ENCODE peak calls at places on chromosomes 4 and X, in ten cellular contexts. One of them, this sample, is unnamed.

GRCh38 chrX:139554367-139554766 is 23.8 kb downstream of the F9 start:
- DNase-seq in pancreas: no peak
- DNase-seq in HCT116: no peak
- DNase-seq in uterus: no peak
- DNase-seq in AG09319: no peak
- DNase-seq in Calu3: no peak
- DNase-seq in colonic mucosa: no peak
- DNase-seq in Panc1: no peak
- DNase-seq in cardiac fibroblast: no peak
- DNase-seq in BJ: no peak
- DNase-seq in this sample: no peak

GRCh38 chr4:65669008-65669971 is 999 bp downstream of the EPHA5 start:
- DNase-seq in colonic mucosa: no peak
- DNase-seq in uterus: peak
- DNase-seq in pancreas: no peak
- DNase-seq in HCT116: no peak
- DNase-seq in Calu3: no peak
- DNase-seq in cardiac fibroblast: peak
- DNase-seq in Panc1: no peak
- DNase-seq in BJ: no peak
- DNase-seq in AG09319: no peak
- DNase-seq in this sample: peak

GRCh38 chrX:100407784-100408642 is 2.1 kb downstream of the PCDH19 start:
- DNase-seq in HCT116: no peak
- DNase-seq in uterus: no peak
- DNase-seq in Panc1: no peak
- DNase-seq in BJ: no peak
- DNase-seq in cardiac fibroblast: no peak
- DNase-seq in Calu3: no peak
- DNase-seq in colonic mucosa: no peak
- DNase-seq in pancreas: no peak
- DNase-seq in AG09319: no peak
- DNase-seq in this sample: no peak

GRCh38 chrX:40933132-40934078 is 151.8 kb upstream of the USP9X start:
- DNase-seq in pancreas: no peak
- DNase-seq in AG09319: peak
- DNase-seq in BJ: peak
- DNase-seq in uterus: no peak
- DNase-seq in cardiac fibroblast: peak
- DNase-seq in Panc1: no peak
- DNase-seq in Calu3: no peak
- DNase-seq in colonic mucosa: no peak
- DNase-seq in HCT116: no peak
- DNase-seq in this sample: no peak

GRCh38 chr4:113447695-113448265 is 313.8 kb downstream of the CAMK2D start:
- DNase-seq in uterus: peak
- DNase-seq in pancreas: no peak
- DNase-seq in Calu3: no peak
- DNase-seq in colonic mucosa: no peak
- DNase-seq in AG09319: no peak
- DNase-seq in cardiac fibroblast: no peak
- DNase-seq in BJ: no peak
- DNase-seq in Panc1: no peak
- DNase-seq in HCT116: no peak
- DNase-seq in this sample: no peak

GRCh38 chrX:149568701-149569296 is 18.5 kb downstream of the MAGEA9B start:
- DNase-seq in BJ: no peak
- DNase-seq in pancreas: no peak
- DNase-seq in AG09319: no peak
- DNase-seq in Calu3: no peak
- DNase-seq in cardiac fibroblast: no peak
- DNase-seq in HCT116: no peak
- DNase-seq in colonic mucosa: no peak
- DNase-seq in Panc1: no peak
- DNase-seq in uterus: no peak
- DNase-seq in this sample: peak

GRCh38 chr4:128068927-128069326 is 7.8 kb downstream of the LARP1B start:
- DNase-seq in Calu3: no peak
- DNase-seq in HCT116: peak
- DNase-seq in Panc1: no peak
- DNase-seq in colonic mucosa: no peak
- DNase-seq in uterus: no peak
- DNase-seq in cardiac fibroblast: peak
- DNase-seq in BJ: no peak
- DNase-seq in AG09319: no peak
- DNase-seq in pancreas: no peak
- DNase-seq in this sample: no peak

GRCh38 chr4:51842167-51842553 is 793 bp upstream of the DCUN1D4 start:
- DNase-seq in pancreas: no peak
- DNase-seq in colonic mucosa: peak
- DNase-seq in BJ: no peak
- DNase-seq in cardiac fibroblast: no peak
- DNase-seq in AG09319: no peak
- DNase-seq in HCT116: no peak
- DNase-seq in Calu3: no peak
- DNase-seq in Panc1: no peak
- DNase-seq in uterus: peak
- DNase-seq in this sample: peak

GRCh38 chr4:8182858-8183725 is 16.0 kb upstream of the SH3TC1 start:
- DNase-seq in Calu3: peak
- DNase-seq in pancreas: peak
- DNase-seq in colonic mucosa: peak
- DNase-seq in AG09319: peak
- DNase-seq in uterus: peak
- DNase-seq in Panc1: no peak
- DNase-seq in BJ: peak
- DNase-seq in cardiac fibroblast: peak
- DNase-seq in HCT116: peak
- DNase-seq in this sample: peak

GRCh38 chr4:7503597-7503996 is 68.9 kb upstream of the PSAPL1 start:
- DNase-seq in pancreas: no peak
- DNase-seq in Calu3: no peak
- DNase-seq in HCT116: no peak
- DNase-seq in Panc1: no peak
- DNase-seq in AG09319: no peak
- DNase-seq in BJ: no peak
- DNase-seq in colonic mucosa: no peak
- DNase-seq in uterus: no peak
- DNase-seq in cardiac fibroblast: no peak
- DNase-seq in this sample: no peak

GRCh38 chr4:103996637-103997036 is 276.9 kb upstream of the TACR3 start:
- DNase-seq in Calu3: peak
- DNase-seq in colonic mucosa: no peak
- DNase-seq in Panc1: peak
- DNase-seq in HCT116: peak
- DNase-seq in pancreas: peak
- DNase-seq in BJ: no peak
- DNase-seq in cardiac fibroblast: peak
- DNase-seq in AG09319: no peak
- DNase-seq in uterus: no peak
- DNase-seq in this sample: peak

GRCh38 chrX:122268353-122268752 is 915.7 kb upstream of the GRIA3 start:
- DNase-seq in Calu3: no peak
- DNase-seq in Panc1: no peak
- DNase-seq in cardiac fibroblast: no peak
- DNase-seq in pancreas: no peak
- DNase-seq in BJ: no peak
- DNase-seq in colonic mucosa: no peak
- DNase-seq in uterus: no peak
- DNase-seq in AG09319: no peak
- DNase-seq in HCT116: no peak
- DNase-seq in this sample: no peak

GRCh38 chrX:139058831-139059495 is 347.4 kb upstream of the FGF13 start:
- DNase-seq in Calu3: no peak
- DNase-seq in pancreas: no peak
- DNase-seq in AG09319: no peak
- DNase-seq in cardiac fibroblast: no peak
- DNase-seq in colonic mucosa: no peak
- DNase-seq in BJ: no peak
- DNase-seq in HCT116: no peak
- DNase-seq in uterus: no peak
- DNase-seq in Panc1: no peak
- DNase-seq in this sample: peak

GRCh38 chr4:174559894-174560293 is 37.6 kb upstream of the HPGD start:
- DNase-seq in Panc1: no peak
- DNase-seq in cardiac fibroblast: no peak
- DNase-seq in pancreas: no peak
- DNase-seq in AG09319: no peak
- DNase-seq in BJ: no peak
- DNase-seq in Calu3: no peak
- DNase-seq in HCT116: no peak
- DNase-seq in uterus: no peak
- DNase-seq in colonic mucosa: no peak
- DNase-seq in this sample: no peak

GRCh38 chr4:184268574-184269160 is 51.0 kb upstream of the ENPP6 start:
- DNase-seq in uterus: no peak
- DNase-seq in colonic mucosa: no peak
- DNase-seq in cardiac fibroblast: no peak
- DNase-seq in Panc1: no peak
- DNase-seq in pancreas: no peak
- DNase-seq in AG09319: no peak
- DNase-seq in HCT116: no peak
- DNase-seq in BJ: no peak
- DNase-seq in Calu3: no peak
- DNase-seq in this sample: no peak

GRCh38 chr4:42397635-42398447 is 553 bp downstream of the SHISA3 start:
- DNase-seq in pancreas: no peak
- DNase-seq in AG09319: no peak
- DNase-seq in HCT116: no peak
- DNase-seq in BJ: no peak
- DNase-seq in Panc1: no peak
- DNase-seq in Calu3: peak
- DNase-seq in cardiac fibroblast: peak
- DNase-seq in uterus: no peak
- DNase-seq in colonic mucosa: no peak
- DNase-seq in this sample: peak

GRCh38 chr4:42398448-42399355 is 1.4 kb downstream of the SHISA3 start:
- DNase-seq in HCT116: no peak
- DNase-seq in BJ: no peak
- DNase-seq in colonic mucosa: no peak
- DNase-seq in AG09319: no peak
- DNase-seq in uterus: no peak
- DNase-seq in Panc1: no peak
- DNase-seq in cardiac fibroblast: no peak
- DNase-seq in pancreas: no peak
- DNase-seq in Calu3: no peak
- DNase-seq in this sample: no peak

GRCh38 chr4:42404001-42404400 is 6.7 kb downstream of the SHISA3 start:
- DNase-seq in colonic mucosa: no peak
- DNase-seq in uterus: no peak
- DNase-seq in AG09319: no peak
- DNase-seq in Calu3: no peak
- DNase-seq in Panc1: no peak
- DNase-seq in pancreas: no peak
- DNase-seq in HCT116: no peak
- DNase-seq in BJ: no peak
- DNase-seq in cardiac fibroblast: no peak
- DNase-seq in this sample: no peak

GRCh38 chr4:42399393-42399792 is 2.1 kb downstream of the SHISA3 start:
- DNase-seq in BJ: no peak
- DNase-seq in Panc1: no peak
- DNase-seq in Calu3: no peak
- DNase-seq in cardiac fibroblast: no peak
- DNase-seq in pancreas: no peak
- DNase-seq in colonic mucosa: no peak
- DNase-seq in AG09319: no peak
- DNase-seq in HCT116: no peak
- DNase-seq in uterus: no peak
- DNase-seq in this sample: no peak

GRCh38 chr4:42401171-42401570 is 3.9 kb downstream of the SHISA3 start:
- DNase-seq in colonic mucosa: no peak
- DNase-seq in AG09319: no peak
- DNase-seq in pancreas: no peak
- DNase-seq in HCT116: no peak
- DNase-seq in Panc1: no peak
- DNase-seq in Calu3: no peak
- DNase-seq in cardiac fibroblast: no peak
- DNase-seq in uterus: no peak
- DNase-seq in BJ: no peak
- DNase-seq in this sample: no peak
- TF ChIP-seq CTCF in colonic mucosa: no peak
- TF ChIP-seq CTCF in AG09319: no peak
- TF ChIP-seq CTCF in pancreas: no peak
- TF ChIP-seq CTCF in HCT116: no peak
- TF ChIP-seq CTCF in Panc1: peak
- TF ChIP-seq CTCF in Calu3: no peak
- TF ChIP-seq CTCF in cardiac fibroblast: peak
- TF ChIP-seq CTCF in uterus: no peak
- TF ChIP-seq CTCF in BJ: no peak
- TF ChIP-seq CTCF in this sample: peak

DNA sequence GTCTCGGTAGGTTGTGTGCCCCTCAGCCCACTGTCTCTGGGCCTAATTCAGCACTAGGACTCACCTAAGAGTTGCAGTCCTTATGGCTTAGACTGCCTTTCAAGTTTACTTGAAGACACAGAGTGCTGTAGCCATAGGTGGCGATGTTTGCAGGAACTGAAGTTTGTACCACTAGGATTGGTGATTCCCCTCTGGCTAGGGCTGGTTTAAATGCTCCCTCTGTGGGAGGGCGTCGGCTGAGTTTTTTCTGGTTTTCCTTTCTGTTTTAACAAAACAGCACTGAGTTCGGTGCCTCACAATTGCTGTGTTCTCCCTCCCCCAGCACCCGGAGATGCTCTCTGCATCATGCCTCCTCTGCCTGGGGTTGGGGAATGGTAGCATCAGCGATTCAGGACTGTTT is 480.9 kb downstream of the PCDH11X start:
- DNase-seq in pancreas: no peak
- DNase-seq in cardiac fibroblast: no peak
- DNase-seq in colonic mucosa: no peak
- DNase-seq in Calu3: no peak
- DNase-seq in Panc1: no peak
- DNase-seq in AG09319: no peak
- DNase-seq in HCT116: no peak
- DNase-seq in uterus: no peak
- DNase-seq in BJ: no peak
- DNase-seq in this sample: no peak
- TF ChIP-seq CTCF in pancreas: no peak
- TF ChIP-seq CTCF in cardiac fibroblast: no peak
- TF ChIP-seq CTCF in colonic mucosa: no peak
- TF ChIP-seq CTCF in Calu3: no peak
- TF ChIP-seq CTCF in Panc1: no peak
- TF ChIP-seq CTCF in AG09319: no peak
- TF ChIP-seq CTCF in HCT116: no peak
- TF ChIP-seq CTCF in uterus: no peak
- TF ChIP-seq CTCF in BJ: no peak
- TF ChIP-seq CTCF in this sample: no peak

GRCh38 chr4:71772592-71772991 is 11.3 kb downstream of the GC start:
- DNase-seq in colonic mucosa: no peak
- DNase-seq in uterus: no peak
- DNase-seq in Calu3: no peak
- DNase-seq in Panc1: no peak
- DNase-seq in cardiac fibroblast: no peak
- DNase-seq in BJ: no peak
- DNase-seq in HCT116: no peak
- DNase-seq in pancreas: no peak
- DNase-seq in AG09319: no peak
- DNase-seq in this sample: no peak
- TF ChIP-seq CTCF in colonic mucosa: peak
- TF ChIP-seq CTCF in uterus: no peak
- TF ChIP-seq CTCF in Calu3: no peak
- TF ChIP-seq CTCF in Panc1: no peak
- TF ChIP-seq CTCF in cardiac fibroblast: no peak
- TF ChIP-seq CTCF in BJ: no peak
- TF ChIP-seq CTCF in HCT116: no peak
- TF ChIP-seq CTCF in pancreas: peak
- TF ChIP-seq CTCF in AG09319: no peak
- TF ChIP-seq CTCF in this sample: peak

GRCh38 chr4:61500883-61501282 is 300.8 kb downstream of the ADGRL3 start:
- DNase-seq in AG09319: no peak
- DNase-seq in HCT116: no peak
- DNase-seq in BJ: no peak
- DNase-seq in colonic mucosa: no peak
- DNase-seq in uterus: no peak
- DNase-seq in pancreas: no peak
- DNase-seq in cardiac fibroblast: peak
- DNase-seq in Calu3: no peak
- DNase-seq in Panc1: no peak
- DNase-seq in this sample: no peak
- TF ChIP-seq CTCF in AG09319: no peak
- TF ChIP-seq CTCF in HCT116: no peak
- TF ChIP-seq CTCF in BJ: no peak
- TF ChIP-seq CTCF in colonic mucosa: no peak
- TF ChIP-seq CTCF in uterus: no peak
- TF ChIP-seq CTCF in pancreas: no peak
- TF ChIP-seq CTCF in cardiac fibroblast: peak
- TF ChIP-seq CTCF in Calu3: no peak
- TF ChIP-seq CTCF in Panc1: no peak
- TF ChIP-seq CTCF in this sample: no peak

This sample was measured in thyroid gland.